ENCODE peak calls at places on chromosomes 4 and X, in nine cellular contexts. One of them, this sample, is unnamed.

GRCh38 chr4:40316333-40316781 is 18.8 kb upstream of the CHRNA9 start:
- DNase-seq in fibroblast of villous mesenchyme: peak
- DNase-seq in endothelial cell: no peak
- DNase-seq in fibroblast of pulmonary artery: peak
- DNase-seq in left ventricle myocardium inferior: no peak
- DNase-seq in breast epithelium: no peak
- DNase-seq in astrocyte of the cerebellum: peak
- DNase-seq in WTC11: no peak
- DNase-seq in MCF 10A: peak
- DNase-seq in this sample: no peak

GRCh38 chr4:105956566-105956965 is 61.3 kb downstream of the NPNT start:
- DNase-seq in fibroblast of villous mesenchyme: peak
- DNase-seq in breast epithelium: no peak
- DNase-seq in left ventricle myocardium inferior: no peak
- DNase-seq in WTC11: no peak
- DNase-seq in astrocyte of the cerebellum: no peak
- DNase-seq in endothelial cell: no peak
- DNase-seq in fibroblast of pulmonary artery: no peak
- DNase-seq in MCF 10A: no peak
- DNase-seq in this sample: no peak

GRCh38 chr4:177393236-177393635 is 49.0 kb downstream of the AGA start:
- DNase-seq in WTC11: no peak
- DNase-seq in endothelial cell: no peak
- DNase-seq in left ventricle myocardium inferior: no peak
- DNase-seq in breast epithelium: no peak
- DNase-seq in fibroblast of pulmonary artery: no peak
- DNase-seq in MCF 10A: no peak
- DNase-seq in fibroblast of villous mesenchyme: no peak
- DNase-seq in astrocyte of the cerebellum: no peak
- DNase-seq in this sample: no peak

GRCh38 chrX:8345473-8345872 is 119.2 kb upstream of the VCX3B start:
- DNase-seq in endothelial cell: no peak
- DNase-seq in fibroblast of villous mesenchyme: no peak
- DNase-seq in MCF 10A: peak
- DNase-seq in breast epithelium: no peak
- DNase-seq in astrocyte of the cerebellum: no peak
- DNase-seq in WTC11: no peak
- DNase-seq in fibroblast of pulmonary artery: no peak
- DNase-seq in left ventricle myocardium inferior: no peak
- DNase-seq in this sample: no peak

GRCh38 chr4:172305698-172306097 is 492.5 kb downstream of the GALNTL6 start:
- DNase-seq in breast epithelium: no peak
- DNase-seq in WTC11: no peak
- DNase-seq in fibroblast of villous mesenchyme: no peak
- DNase-seq in fibroblast of pulmonary artery: no peak
- DNase-seq in MCF 10A: no peak
- DNase-seq in left ventricle myocardium inferior: no peak
- DNase-seq in astrocyte of the cerebellum: no peak
- DNase-seq in endothelial cell: no peak
- DNase-seq in this sample: no peak

GRCh38 chrX:77440310-77440709 is 6.9 kb upstream of the FGF16 start:
- DNase-seq in breast epithelium: no peak
- DNase-seq in left ventricle myocardium inferior: no peak
- DNase-seq in fibroblast of villous mesenchyme: no peak
- DNase-seq in endothelial cell: no peak
- DNase-seq in MCF 10A: no peak
- DNase-seq in fibroblast of pulmonary artery: no peak
- DNase-seq in astrocyte of the cerebellum: peak
- DNase-seq in WTC11: no peak
- DNase-seq in this sample: no peak

GRCh38 chrX:24266996-24267395 is 46.9 kb downstream of the SUPT20HL2 start:
- DNase-seq in breast epithelium: no peak
- DNase-seq in endothelial cell: no peak
- DNase-seq in fibroblast of pulmonary artery: no peak
- DNase-seq in fibroblast of villous mesenchyme: no peak
- DNase-seq in astrocyte of the cerebellum: no peak
- DNase-seq in MCF 10A: no peak
- DNase-seq in WTC11: no peak
- DNase-seq in left ventricle myocardium inferior: no peak
- DNase-seq in this sample: no peak

GRCh38 chr4:63589796-63590195 is 819.5 kb downstream of the TECRL start:
- DNase-seq in left ventricle myocardium inferior: no peak
- DNase-seq in fibroblast of pulmonary artery: no peak
- DNase-seq in fibroblast of villous mesenchyme: no peak
- DNase-seq in astrocyte of the cerebellum: no peak
- DNase-seq in MCF 10A: no peak
- DNase-seq in breast epithelium: no peak
- DNase-seq in endothelial cell: no peak
- DNase-seq in WTC11: peak
- DNase-seq in this sample: no peak

GRCh38 chr4:31657859-31658258 is 937.7 kb downstream of the PCDH7 start:
- DNase-seq in fibroblast of pulmonary artery: peak
- DNase-seq in WTC11: no peak
- DNase-seq in MCF 10A: peak
- DNase-seq in left ventricle myocardium inferior: no peak
- DNase-seq in endothelial cell: no peak
- DNase-seq in fibroblast of villous mesenchyme: no peak
- DNase-seq in breast epithelium: no peak
- DNase-seq in astrocyte of the cerebellum: no peak
- DNase-seq in this sample: no peak

GRCh38 chrX:9997524-9997923 is 30.4 kb downstream of the CLDN34 start:
- DNase-seq in endothelial cell: no peak
- DNase-seq in astrocyte of the cerebellum: no peak
- DNase-seq in fibroblast of villous mesenchyme: no peak
- DNase-seq in left ventricle myocardium inferior: no peak
- DNase-seq in WTC11: no peak
- DNase-seq in fibroblast of pulmonary artery: no peak
- DNase-seq in MCF 10A: no peak
- DNase-seq in breast epithelium: no peak
- DNase-seq in this sample: no peak

GRCh38 chr4:117324851-117325491 is 239.6 kb upstream of the TRAM1L1 start:
- DNase-seq in astrocyte of the cerebellum: peak
- DNase-seq in MCF 10A: peak
- DNase-seq in fibroblast of villous mesenchyme: peak
- DNase-seq in left ventricle myocardium inferior: no peak
- DNase-seq in breast epithelium: no peak
- DNase-seq in WTC11: no peak
- DNase-seq in endothelial cell: no peak
- DNase-seq in fibroblast of pulmonary artery: peak
- DNase-seq in this sample: no peak

GRCh38 chrX:118536687-118537461 is 41.3 kb downstream of the DOCK11 start:
- DNase-seq in fibroblast of pulmonary artery: peak
- DNase-seq in fibroblast of villous mesenchyme: peak
- DNase-seq in MCF 10A: peak
- DNase-seq in breast epithelium: no peak
- DNase-seq in astrocyte of the cerebellum: no peak
- DNase-seq in WTC11: peak
- DNase-seq in left ventricle myocardium inferior: no peak
- DNase-seq in endothelial cell: peak
- DNase-seq in this sample: peak

GRCh38 chr4:95141376-95141775 is 383.6 kb downstream of the BMPR1B start:
- DNase-seq in fibroblast of villous mesenchyme: no peak
- DNase-seq in astrocyte of the cerebellum: no peak
- DNase-seq in fibroblast of pulmonary artery: no peak
- DNase-seq in breast epithelium: no peak
- DNase-seq in endothelial cell: no peak
- DNase-seq in left ventricle myocardium inferior: no peak
- DNase-seq in WTC11: no peak
- DNase-seq in MCF 10A: no peak
- DNase-seq in this sample: no peak

GRCh38 chr4:81352476-81352875 is 119.2 kb downstream of the RASGEF1B start:
- DNase-seq in breast epithelium: no peak
- DNase-seq in MCF 10A: no peak
- DNase-seq in fibroblast of pulmonary artery: no peak
- DNase-seq in fibroblast of villous mesenchyme: peak
- DNase-seq in WTC11: no peak
- DNase-seq in astrocyte of the cerebellum: peak
- DNase-seq in left ventricle myocardium inferior: no peak
- DNase-seq in endothelial cell: no peak
- DNase-seq in this sample: no peak

GRCh38 chrX:74119016-74119910 is 184.7 kb upstream of the ZCCHC13 start:
- DNase-seq in MCF 10A: peak
- DNase-seq in endothelial cell: no peak
- DNase-seq in WTC11: no peak
- DNase-seq in fibroblast of pulmonary artery: peak
- DNase-seq in fibroblast of villous mesenchyme: peak
- DNase-seq in left ventricle myocardium inferior: no peak
- DNase-seq in breast epithelium: no peak
- DNase-seq in astrocyte of the cerebellum: no peak
- DNase-seq in this sample: no peak

GRCh38 chr4:174404677-174405076 is 117.6 kb downstream of the HPGD start:
- DNase-seq in fibroblast of pulmonary artery: no peak
- DNase-seq in MCF 10A: no peak
- DNase-seq in left ventricle myocardium inferior: no peak
- DNase-seq in endothelial cell: no peak
- DNase-seq in fibroblast of villous mesenchyme: no peak
- DNase-seq in WTC11: no peak
- DNase-seq in astrocyte of the cerebellum: no peak
- DNase-seq in breast epithelium: no peak
- DNase-seq in this sample: no peak

GRCh38 chrX:44765556-44765955 is 78.3 kb upstream of the DUSP21 start:
- DNase-seq in fibroblast of villous mesenchyme: no peak
- DNase-seq in astrocyte of the cerebellum: no peak
- DNase-seq in MCF 10A: peak
- DNase-seq in WTC11: no peak
- DNase-seq in left ventricle myocardium inferior: no peak
- DNase-seq in fibroblast of pulmonary artery: peak
- DNase-seq in endothelial cell: no peak
- DNase-seq in breast epithelium: no peak
- DNase-seq in this sample: no peak

GRCh38 chr4:617644-618330 is 7.6 kb upstream of the PDE6B start:
- DNase-seq in WTC11: no peak
- DNase-seq in MCF 10A: peak
- DNase-seq in endothelial cell: no peak
- DNase-seq in fibroblast of villous mesenchyme: no peak
- DNase-seq in left ventricle myocardium inferior: no peak
- DNase-seq in astrocyte of the cerebellum: no peak
- DNase-seq in breast epithelium: peak
- DNase-seq in fibroblast of pulmonary artery: no peak
- DNase-seq in this sample: no peak

GRCh38 chrX:119529355-119530276 is 35.6 kb downstream of the STEEP1 start:
- DNase-seq in MCF 10A: no peak
- DNase-seq in fibroblast of villous mesenchyme: peak
- DNase-seq in astrocyte of the cerebellum: no peak
- DNase-seq in breast epithelium: no peak
- DNase-seq in WTC11: no peak
- DNase-seq in endothelial cell: no peak
- DNase-seq in left ventricle myocardium inferior: no peak
- DNase-seq in fibroblast of pulmonary artery: no peak
- DNase-seq in this sample: no peak

GRCh38 chrX:107324493-107325310 is 118.3 kb downstream of the DNAAF6 start:
- DNase-seq in astrocyte of the cerebellum: no peak
- DNase-seq in left ventricle myocardium inferior: no peak
- DNase-seq in breast epithelium: no peak
- DNase-seq in WTC11: peak
- DNase-seq in MCF 10A: peak
- DNase-seq in fibroblast of villous mesenchyme: peak
- DNase-seq in fibroblast of pulmonary artery: peak
- DNase-seq in endothelial cell: peak
- DNase-seq in this sample: peak

GRCh38 chr4:3462790-3463415 is at the start of gene DOK7:
- DNase-seq in left ventricle myocardium inferior: peak
- DNase-seq in endothelial cell: no peak
- DNase-seq in WTC11: peak
- DNase-seq in breast epithelium: no peak
- DNase-seq in MCF 10A: no peak
- DNase-seq in fibroblast of pulmonary artery: no peak
- DNase-seq in astrocyte of the cerebellum: no peak
- DNase-seq in fibroblast of villous mesenchyme: no peak
- DNase-seq in this sample: peak

GRCh38 chr4:76622717-76623116 is 187.7 kb downstream of the SHROOM3 start:
- DNase-seq in fibroblast of villous mesenchyme: no peak
- DNase-seq in astrocyte of the cerebellum: no peak
- DNase-seq in WTC11: no peak
- DNase-seq in MCF 10A: no peak
- DNase-seq in fibroblast of pulmonary artery: no peak
- DNase-seq in endothelial cell: no peak
- DNase-seq in left ventricle myocardium inferior: no peak
- DNase-seq in breast epithelium: no peak
- DNase-seq in this sample: no peak

GRCh38 chr4:25862411-25863346 is at the start of gene SEL1L3:
- DNase-seq in fibroblast of pulmonary artery: no peak
- DNase-seq in endothelial cell: peak
- DNase-seq in left ventricle myocardium inferior: peak
- DNase-seq in WTC11: peak
- DNase-seq in astrocyte of the cerebellum: no peak
- DNase-seq in breast epithelium: no peak
- DNase-seq in fibroblast of villous mesenchyme: no peak
- DNase-seq in MCF 10A: peak
- DNase-seq in this sample: peak

GRCh38 chrX:134377537-134377936 is 82.4 kb upstream of the HPRT1 start:
- DNase-seq in left ventricle myocardium inferior: no peak
- DNase-seq in astrocyte of the cerebellum: peak
- DNase-seq in MCF 10A: peak
- DNase-seq in endothelial cell: no peak
- DNase-seq in WTC11: no peak
- DNase-seq in fibroblast of villous mesenchyme: peak
- DNase-seq in fibroblast of pulmonary artery: peak
- DNase-seq in breast epithelium: no peak
- DNase-seq in this sample: no peak
- TF ChIP-seq CTCF in left ventricle myocardium inferior: peak
- TF ChIP-seq CTCF in astrocyte of the cerebellum: peak
- TF ChIP-seq CTCF in MCF 10A: peak
- TF ChIP-seq CTCF in endothelial cell: no peak
- TF ChIP-seq CTCF in WTC11: no peak
- TF ChIP-seq CTCF in fibroblast of villous mesenchyme: peak
- TF ChIP-seq CTCF in fibroblast of pulmonary artery: peak
- TF ChIP-seq CTCF in breast epithelium: no peak
- TF ChIP-seq CTCF in this sample: no peak

GRCh38 chr4:119212964-119213606 is 572 bp downstream of the USP53 start:
- DNase-seq in astrocyte of the cerebellum: peak
- DNase-seq in breast epithelium: peak
- DNase-seq in endothelial cell: peak
- DNase-seq in MCF 10A: peak
- DNase-seq in fibroblast of villous mesenchyme: peak
- DNase-seq in fibroblast of pulmonary artery: peak
- DNase-seq in WTC11: peak
- DNase-seq in left ventricle myocardium inferior: peak
- DNase-seq in this sample: peak
- TF ChIP-seq CTCF in astrocyte of the cerebellum: peak
- TF ChIP-seq CTCF in breast epithelium: no peak
- TF ChIP-seq CTCF in endothelial cell: no peak
- TF ChIP-seq CTCF in MCF 10A: no peak
- TF ChIP-seq CTCF in fibroblast of villous mesenchyme: peak
- TF ChIP-seq CTCF in fibroblast of pulmonary artery: peak
- TF ChIP-seq CTCF in WTC11: no peak
- TF ChIP-seq CTCF in left ventricle myocardium inferior: peak
- TF ChIP-seq CTCF in this sample: no peak

GRCh38 chr4:16914208-16914607 is 15.8 kb upstream of the LDB2 start:
- DNase-seq in fibroblast of villous mesenchyme: no peak
- DNase-seq in MCF 10A: peak
- DNase-seq in WTC11: peak
- DNase-seq in left ventricle myocardium inferior: no peak
- DNase-seq in fibroblast of pulmonary artery: peak
- DNase-seq in endothelial cell: peak
- DNase-seq in astrocyte of the cerebellum: no peak
- DNase-seq in breast epithelium: no peak
- DNase-seq in this sample: no peak
- TF ChIP-seq CTCF in fibroblast of villous mesenchyme: peak
- TF ChIP-seq CTCF in MCF 10A: peak
- TF ChIP-seq CTCF in WTC11: no peak
- TF ChIP-seq CTCF in left ventricle myocardium inferior: peak
- TF ChIP-seq CTCF in fibroblast of pulmonary artery: peak
- TF ChIP-seq CTCF in endothelial cell: no peak
- TF ChIP-seq CTCF in astrocyte of the cerebellum: peak
- TF ChIP-seq CTCF in breast epithelium: no peak
- TF ChIP-seq CTCF in this sample: no peak

GRCh38 chr4:121822796-121823504 is 733 bp downstream of the CCNA2 start:
- DNase-seq in MCF 10A: peak
- DNase-seq in fibroblast of villous mesenchyme: peak
- DNase-seq in WTC11: peak
- DNase-seq in endothelial cell: peak
- DNase-seq in fibroblast of pulmonary artery: peak
- DNase-seq in breast epithelium: no peak
- DNase-seq in left ventricle myocardium inferior: no peak
- DNase-seq in astrocyte of the cerebellum: no peak
- DNase-seq in this sample: peak
- TF ChIP-seq CTCF in MCF 10A: no peak
- TF ChIP-seq CTCF in fibroblast of villous mesenchyme: no peak
- TF ChIP-seq CTCF in WTC11: no peak
- TF ChIP-seq CTCF in endothelial cell: peak
- TF ChIP-seq CTCF in fibroblast of pulmonary artery: peak
- TF ChIP-seq CTCF in breast epithelium: no peak
- TF ChIP-seq CTCF in left ventricle myocardium inferior: no peak
- TF ChIP-seq CTCF in astrocyte of the cerebellum: peak
- TF ChIP-seq CTCF in this sample: no peak

This sample was measured in glutamatergic neuron.